ENCODE peak calls at places on chromosomes 5 and 9, in six cellular contexts. One of them, this sample, is unnamed.

GRCh38 chr5:113520429-113520828 is 6.9 kb downstream of the YTHDC2 start:
- DNase-seq in foreskin fibroblast: peak
- DNase-seq in sciatic nerve: no peak
- DNase-seq in T-helper 1 cell: peak
- DNase-seq in A172: no peak
- DNase-seq in mucosa of gallbladder: no peak
- DNase-seq in this sample: no peak

GRCh38 chr9:115522928-115523327 is 405.0 kb upstream of the TNC start:
- DNase-seq in foreskin fibroblast: no peak
- DNase-seq in mucosa of gallbladder: no peak
- DNase-seq in T-helper 1 cell: no peak
- DNase-seq in A172: no peak
- DNase-seq in sciatic nerve: no peak
- DNase-seq in this sample: no peak

GRCh38 chr5:177447066-177447610 is 524 bp downstream of the PRR7 start:
- DNase-seq in sciatic nerve: no peak
- DNase-seq in A172: peak
- DNase-seq in foreskin fibroblast: no peak
- DNase-seq in T-helper 1 cell: peak
- DNase-seq in mucosa of gallbladder: peak
- DNase-seq in this sample: peak

GRCh38 chr5:5135957-5136676 is 4.0 kb upstream of the ADAMTS16 start:
- DNase-seq in foreskin fibroblast: no peak
- DNase-seq in T-helper 1 cell: no peak
- DNase-seq in mucosa of gallbladder: no peak
- DNase-seq in A172: no peak
- DNase-seq in sciatic nerve: no peak
- DNase-seq in this sample: no peak

GRCh38 chr9:89419978-89420394 is 77.9 kb downstream of the SEMA4D start:
- DNase-seq in mucosa of gallbladder: no peak
- DNase-seq in foreskin fibroblast: no peak
- DNase-seq in A172: no peak
- DNase-seq in T-helper 1 cell: peak
- DNase-seq in sciatic nerve: no peak
- DNase-seq in this sample: peak

GRCh38 chr9:131739192-131739961 is 499 bp downstream of the RAPGEF1 start:
- DNase-seq in foreskin fibroblast: no peak
- DNase-seq in A172: no peak
- DNase-seq in mucosa of gallbladder: no peak
- DNase-seq in T-helper 1 cell: peak
- DNase-seq in sciatic nerve: no peak
- DNase-seq in this sample: peak

GRCh38 chr9:68802525-68803015 is 97.5 kb downstream of the PIP5K1B start:
- DNase-seq in T-helper 1 cell: peak
- DNase-seq in sciatic nerve: no peak
- DNase-seq in mucosa of gallbladder: no peak
- DNase-seq in foreskin fibroblast: no peak
- DNase-seq in A172: no peak
- DNase-seq in this sample: peak

GRCh38 chr5:180026320-180026719 is 45.2 kb downstream of the RNF130 start:
- DNase-seq in T-helper 1 cell: no peak
- DNase-seq in mucosa of gallbladder: no peak
- DNase-seq in A172: peak
- DNase-seq in sciatic nerve: no peak
- DNase-seq in foreskin fibroblast: peak
- DNase-seq in this sample: no peak

GRCh38 chr5:14062178-14062577 is 81.0 kb upstream of the TRIO start:
- DNase-seq in foreskin fibroblast: peak
- DNase-seq in T-helper 1 cell: no peak
- DNase-seq in A172: peak
- DNase-seq in sciatic nerve: no peak
- DNase-seq in mucosa of gallbladder: no peak
- DNase-seq in this sample: no peak

GRCh38 chr5:131042021-131042789 is 122.9 kb downstream of the HINT1 start:
- DNase-seq in sciatic nerve: no peak
- DNase-seq in foreskin fibroblast: no peak
- DNase-seq in T-helper 1 cell: no peak
- DNase-seq in mucosa of gallbladder: no peak
- DNase-seq in A172: no peak
- DNase-seq in this sample: no peak

GRCh38 chr9:127336708-127337352 is 60.1 kb upstream of the SLC2A8 start:
- DNase-seq in A172: peak
- DNase-seq in foreskin fibroblast: peak
- DNase-seq in mucosa of gallbladder: peak
- DNase-seq in sciatic nerve: peak
- DNase-seq in T-helper 1 cell: no peak
- DNase-seq in this sample: no peak

GRCh38 chr5:145500712-145501111 is 334.4 kb downstream of the PRELID2 start:
- DNase-seq in sciatic nerve: no peak
- DNase-seq in A172: no peak
- DNase-seq in T-helper 1 cell: no peak
- DNase-seq in mucosa of gallbladder: no peak
- DNase-seq in foreskin fibroblast: no peak
- DNase-seq in this sample: no peak

GRCh38 chr5:96125335-96125891 is 163.8 kb upstream of the ELL2 start:
- DNase-seq in sciatic nerve: no peak
- DNase-seq in foreskin fibroblast: no peak
- DNase-seq in A172: no peak
- DNase-seq in T-helper 1 cell: no peak
- DNase-seq in mucosa of gallbladder: no peak
- DNase-seq in this sample: no peak

GRCh38 chr5:43729846-43730478 is 127.0 kb downstream of the NNT start:
- DNase-seq in T-helper 1 cell: peak
- DNase-seq in mucosa of gallbladder: no peak
- DNase-seq in A172: peak
- DNase-seq in foreskin fibroblast: peak
- DNase-seq in sciatic nerve: no peak
- DNase-seq in this sample: no peak

GRCh38 chr5:173321886-173322285 is 6.3 kb downstream of the STC2 start:
- DNase-seq in foreskin fibroblast: peak
- DNase-seq in T-helper 1 cell: no peak
- DNase-seq in A172: no peak
- DNase-seq in mucosa of gallbladder: no peak
- DNase-seq in sciatic nerve: no peak
- DNase-seq in this sample: no peak

GRCh38 chr5:143308726-143309125 is 94.8 kb downstream of the NR3C1 start:
- DNase-seq in sciatic nerve: no peak
- DNase-seq in foreskin fibroblast: no peak
- DNase-seq in A172: no peak
- DNase-seq in T-helper 1 cell: no peak
- DNase-seq in mucosa of gallbladder: no peak
- DNase-seq in this sample: no peak

GRCh38 chr5:132658383-132659302 is 670 bp downstream of the IL13 start:
- DNase-seq in T-helper 1 cell: no peak
- DNase-seq in mucosa of gallbladder: no peak
- DNase-seq in sciatic nerve: no peak
- DNase-seq in foreskin fibroblast: no peak
- DNase-seq in A172: no peak
- DNase-seq in this sample: no peak

GRCh38 chr5:172733179-172733973 is 37.6 kb downstream of the DUSP1 start:
- DNase-seq in mucosa of gallbladder: peak
- DNase-seq in sciatic nerve: peak
- DNase-seq in T-helper 1 cell: no peak
- DNase-seq in A172: peak
- DNase-seq in foreskin fibroblast: peak
- DNase-seq in this sample: no peak

GRCh38 chr5:79636981-79637733 is 24.9 kb downstream of the TENT2 start:
- DNase-seq in A172: no peak
- DNase-seq in sciatic nerve: no peak
- DNase-seq in foreskin fibroblast: no peak
- DNase-seq in T-helper 1 cell: no peak
- DNase-seq in mucosa of gallbladder: no peak
- DNase-seq in this sample: no peak

GRCh38 chr5:178899289-178899688 is 3.6 kb downstream of the ZFP2 start:
- DNase-seq in T-helper 1 cell: no peak
- DNase-seq in foreskin fibroblast: no peak
- DNase-seq in mucosa of gallbladder: no peak
- DNase-seq in sciatic nerve: no peak
- DNase-seq in A172: no peak
- DNase-seq in this sample: no peak

This sample was measured in activated T-helper 2 cell treated with anti-CD3 and anti-CD28 coated beads, Interferon-gamma antibody, Interleukin-2, Interleukin-4, amounts not matched to agents 10 μg/mL and 5 μg/mL and 100 μg/mL, durations not matched to agents 14 hours and 24 hours and 36 hours.